ENCODE peak calls at places on chromosomes 3 and 15, in four cellular contexts. M, F, V and K are unnamed samples.

GRCh38 chr3:150567328-150567727 is 20.7 kb downstream of the EIF2A start:
- DNase-seq in M (no peak), V (no peak), F (no peak), K (no peak)

GRCh38 chr15:72237286-72238224 is 6.6 kb upstream of the PKM start:
- DNase-seq in F (peak; percentile 51), M (peak; percentile 95), V (peak; percentile 94), K (peak; percentile 30)

GRCh38 chr15:65366122-65366892 is 11.5 kb downstream of the IGDCC3 start:
- DNase-seq in F (no peak), V (no peak), M (no peak), K (no peak)

GRCh38 chr3:52237659-52238172 is 1.2 kb downstream of the TWF2 start:
- DNase-seq in F (no peak), M (peak; percentile 65), V (peak; percentile 77), K (no peak)

GRCh38 chr15:45583731-45584639 is 3.2 kb upstream of the BLOC1S6 start:
- DNase-seq in M (peak; percentile 69), V (no peak), F (no peak), K (no peak)

GRCh38 chr3:189982299-189982945 is 138.3 kb downstream of the P3H2 start:
- DNase-seq in V (no peak), F (no peak), M (no peak), K (no peak)

GRCh38 chr15:40456299-40456712 is 14.5 kb upstream of the CHST14 start:
- DNase-seq in F (no peak), M (no peak), V (no peak), K (no peak)

GRCh38 chr3:54772046-54772445 is 155.8 kb downstream of the LRTM1 start:
- DNase-seq in M (no peak), V (no peak), F (no peak), K (no peak)

GRCh38 chr15:59329570-59330350 is 42.9 kb downstream of the MYO1E start:
- DNase-seq in F (no peak), M (no peak), V (no peak), K (no peak)

GRCh38 chr15:38795471-38796245 is 231.0 kb upstream of the RASGRP1 start:
- DNase-seq in F (no peak), M (peak; percentile 2), V (no peak), K (no peak)

GRCh38 chr15:51121118-51121517 is 26.4 kb upstream of the TNFAIP8L3 start:
- DNase-seq in M (peak; percentile 77), F (no peak), V (peak; percentile 64), K (no peak)

GRCh38 chr3:17894434-17895060 is 152.1 kb upstream of the TBC1D5 start:
- DNase-seq in V (peak; percentile 76), M (peak; percentile 60), F (no peak), K (no peak)
- TF ChIP-seq POLR2AphosphoS5 in V (no peak), M (no peak), F (no peak), K (no peak)

GRCh38 chr15:67120839-67121540 is 55.6 kb downstream of the SMAD3 start:
- DNase-seq in F (peak; percentile 51), V (no peak), M (peak; percentile 47), K (peak; percentile 46)
- TF ChIP-seq SPI1 in F (no peak), V (no peak), M (no peak), K (no peak)

DNA sequence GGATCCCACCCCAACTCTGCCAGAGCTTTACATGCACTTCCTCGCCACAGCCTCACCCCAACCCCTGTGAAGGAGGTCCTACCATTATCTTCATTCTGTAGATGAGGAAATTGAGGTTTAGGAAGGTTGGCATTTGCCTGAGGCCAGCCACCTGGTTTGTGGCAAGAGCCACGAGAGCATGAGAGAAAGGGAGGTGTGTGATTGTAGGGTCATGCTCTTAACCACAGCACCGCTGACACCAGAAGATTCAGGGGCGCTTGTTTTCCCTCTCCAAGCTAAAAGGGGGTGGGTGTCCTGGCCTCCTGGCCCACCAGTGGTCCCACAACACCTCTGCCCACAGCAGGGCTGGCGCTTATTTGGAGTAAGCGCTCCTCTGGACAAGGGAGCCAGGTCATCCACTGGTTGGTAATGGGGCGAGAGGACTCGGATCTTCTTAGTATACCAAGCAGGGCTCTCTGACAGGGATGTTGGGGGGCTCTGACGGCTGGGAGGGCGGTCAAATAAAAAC is 691 bp downstream of the RHCG start:
- DNase-seq in V (peak; percentile 19), M (no peak), F (no peak), K (no peak)
- TF ChIP-seq POLR2AphosphoS5 in V (no peak), M (no peak), F (no peak), K (no peak)

GRCh38 chr3:142318331-142318730 is 92.9 kb upstream of the GK5 start:
- DNase-seq in F (no peak), V (no peak), M (no peak), K (no peak)
- TF ChIP-seq SPI1 in F (no peak), V (no peak), M (no peak), K (no peak)

GRCh38 chr3:123404391-123404790 is 44.5 kb downstream of the ADCY5 start:
- DNase-seq in V (no peak), M (no peak), F (no peak), K (no peak)

GRCh38 chr3:123405021-123405420 is 43.9 kb downstream of the ADCY5 start:
- DNase-seq in F (no peak), M (no peak), V (no peak), K (no peak)

GRCh38 chr3:123409443-123410148 is 39.3 kb downstream of the ADCY5 start:
- DNase-seq in V (no peak), F (no peak), M (no peak), K (no peak)

GRCh38 chr3:123405936-123406510 is 42.9 kb downstream of the ADCY5 start:
- DNase-seq in V (no peak), F (no peak), M (no peak), K (no peak)

DNA sequence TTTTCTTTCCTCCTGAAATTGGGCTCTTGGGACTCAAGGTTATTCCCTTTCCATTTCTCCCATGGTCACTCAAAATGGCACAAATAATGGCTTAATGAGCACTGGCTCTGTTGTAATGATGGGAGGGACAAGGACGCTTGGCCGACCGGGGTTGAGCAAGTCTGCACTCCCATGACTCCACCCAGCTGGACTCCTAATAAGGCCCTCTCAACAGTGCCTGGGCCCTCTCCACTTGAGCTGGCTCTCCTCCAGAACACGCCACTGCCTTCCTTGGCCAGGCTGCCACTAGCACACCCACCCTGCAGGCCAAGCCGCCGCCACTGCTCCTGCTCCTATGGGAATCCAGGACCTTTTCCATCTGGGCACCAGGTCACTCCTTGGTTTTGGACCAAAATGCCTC is 42.3 kb downstream of the ADCY5 start:
- DNase-seq in F (no peak), M (no peak), V (no peak), K (no peak)
- TF ChIP-seq POLR2AphosphoS5 in F (no peak), M (no peak), V (no peak), K (no peak)